ENCODE peak calls at places on chromosomes 16 and 17, in six cellular contexts. W, R, D, G, C and B are unnamed samples.

GRCh38 chr17:45248132-45248936 is 13.6 kb downstream of the SPATA32 start:
- DNase-seq in W (peak; percentile 69), R (no peak), D (no peak), G (no peak), C (peak; percentile 75), B (no peak)

GRCh38 chr17:67456889-67457288 is 79.8 kb downstream of the PITPNC1 start:
- DNase-seq in W (no peak), R (no peak), D (no peak), G (no peak), C (no peak), B (no peak)

GRCh38 chr16:54511181-54511731 is 224.7 kb upstream of the IRX3 start:
- DNase-seq in W (no peak), R (no peak), D (no peak), G (no peak), C (no peak), B (no peak)

GRCh38 chr17:31495049-31495885 is 103.8 kb downstream of the RAB11FIP4 start:
- DNase-seq in W (no peak), R (no peak), D (no peak), G (no peak), C (peak; percentile 69), B (no peak)

GRCh38 chr16:50326835-50327465 is 41.8 kb downstream of the BRD7 start:
- DNase-seq in W (peak; percentile 32), R (no peak), D (no peak), G (no peak), C (no peak), B (no peak)

GRCh38 chr17:77741109-77741508 is 217.4 kb upstream of the TNRC6C start:
- DNase-seq in W (peak; percentile 8), R (no peak), D (no peak), G (no peak), C (peak; percentile 33), B (no peak)

GRCh38 chr17:31494259-31495048 is 103.0 kb downstream of the RAB11FIP4 start:
- DNase-seq in W (no peak), R (no peak), D (no peak), G (no peak), C (peak; percentile 57), B (no peak)

GRCh38 chr16:24282129-24282528 is 26.0 kb downstream of the CACNG3 start:
- DNase-seq in W (no peak), R (no peak), D (no peak), G (no peak), C (no peak), B (no peak)

GRCh38 chr16:5836979-5837670 is 739.5 kb upstream of the EEF2KMT start:
- DNase-seq in W (no peak), R (no peak), D (no peak), G (no peak), C (no peak), B (no peak)

GRCh38 chr17:7589204-7589868 is 558 bp downstream of the SOX15 start:
- DNase-seq in W (peak; percentile 40), R (peak; percentile 58), D (peak; percentile 64), G (no peak), C (peak; percentile 82), B (no peak)

GRCh38 chr16:2009302-2009711 is 314 bp downstream of the ZNF598 start:
- DNase-seq in W (no peak), R (no peak), D (no peak), G (no peak), C (no peak), B (no peak)

GRCh38 chr17:5049314-5049819 is 14.1 kb upstream of the SLC52A1 start:
- DNase-seq in W (peak; percentile 42), R (no peak), D (no peak), G (no peak), C (no peak), B (no peak)

GRCh38 chr17:81713556-81714411 is 1.7 kb downstream of the SLC25A10 start:
- DNase-seq in W (no peak), R (no peak), D (no peak), G (no peak), C (peak; percentile 81), B (no peak)

GRCh38 chr17:76585649-76586593 is at the start of gene ST6GALNAC2:
- DNase-seq in W (peak; percentile 6), R (peak; percentile 58), D (no peak), G (no peak), C (peak; percentile 75), B (no peak)

GRCh38 chr17:10349403-10349802 is 23.4 kb downstream of the MYH13 start:
- DNase-seq in W (no peak), R (no peak), D (no peak), G (no peak), C (no peak), B (no peak)
- TF ChIP-seq CTCF in W (no peak), R (no peak), D (no peak), G (peak; percentile 19), C (no peak), B (peak; percentile 52)

DNA sequence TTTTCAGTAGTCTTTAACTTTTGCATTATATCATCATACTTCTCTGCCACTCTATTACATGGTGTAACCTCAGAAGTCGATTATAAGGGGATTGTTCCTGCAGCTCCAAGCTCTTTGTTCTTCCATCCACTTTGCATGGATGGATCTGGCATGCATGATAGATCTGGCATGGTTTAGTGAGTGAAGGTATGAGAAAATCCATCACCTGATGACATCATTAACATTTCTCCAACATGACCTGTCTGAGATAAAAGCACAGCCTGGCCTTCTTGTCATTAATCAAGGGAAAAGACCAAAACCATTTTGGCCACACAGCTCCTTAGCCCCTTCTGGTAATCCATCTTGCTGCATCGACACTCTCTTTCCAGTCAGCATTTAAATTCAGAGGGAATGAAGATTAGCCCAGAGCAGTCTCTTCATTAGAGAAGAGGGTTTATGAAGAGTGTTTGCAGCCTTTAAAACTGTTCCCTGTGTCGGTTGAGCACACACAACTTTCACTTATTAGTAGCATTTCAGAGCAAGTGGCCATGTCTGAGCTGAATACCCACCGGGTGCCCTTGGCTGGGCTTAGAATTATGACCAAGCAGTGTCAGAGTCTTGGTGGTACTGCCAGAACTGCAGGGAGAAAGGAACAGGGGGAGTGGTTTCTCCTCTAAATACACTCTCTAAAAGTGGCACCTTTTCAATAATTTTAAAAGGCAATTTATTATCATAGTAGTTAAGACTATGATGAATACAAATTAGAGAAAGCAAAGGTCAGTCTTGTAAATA is 246.0 kb downstream of the HAPSTR1 start:
- DNase-seq in W (no peak), R (no peak), D (no peak), G (no peak), C (no peak), B (no peak)
- TF ChIP-seq CTCF in W (no peak), R (no peak), D (no peak), G (no peak), C (no peak), B (no peak)

GRCh38 chr17:34081269-34081668 is 173.8 kb upstream of the CCL2 start:
- DNase-seq in W (no peak), R (no peak), D (no peak), G (no peak), C (no peak), B (no peak)
- TF ChIP-seq CTCF in W (no peak), R (peak; percentile 58), D (no peak), G (peak; percentile 39), C (no peak), B (peak; percentile 65)

GRCh38 chr16:3131755-3132377 is 3.0 kb upstream of the ZNF213 start:
- DNase-seq in W (no peak), R (no peak), D (no peak), G (no peak), C (peak; percentile 44), B (no peak)
- TF ChIP-seq CTCF in W (peak; percentile 63), R (peak; percentile 54), D (no peak), G (peak; percentile 68), C (peak; percentile 31), B (peak; percentile 70)